ENCODE peak calls at places on chromosomes 12 and 14, in eight cellular contexts. S is mesendoderm; L is activated CD8-positive, alpha-beta T cell treated with anti-CD3 and anti-CD28 coated beads, Interleukin-2, amount 10 ng/mL, durations not matched to agents 7 days and 5 days; P is stimulated activated CD4-positive, alpha-beta T cell treated with anti-CD3 and anti-CD28 coated beads, Interleukin-15, amount 100 ng/mL, for 1 hour; K is left ventricle myocardium superior; Y is substantia nigra; H is H4; F is AG04450. J is an unnamed sample.

GRCh38 chr12:69161835-69162234 is 77.5 kb upstream of the CPSF6 start:
- DNase-seq in K (no peak), F (no peak), Y (no peak), H (no peak), L (peak; percentile 60), P (no peak), S (no peak), J (peak; percentile 12)

GRCh38 chr12:32110417-32110816 is 3.8 kb downstream of the BICD1 start:
- DNase-seq in K (no peak), H (no peak), Y (no peak), S (no peak), P (no peak), L (no peak), F (no peak), J (no peak)

GRCh38 chr12:22050078-22050477 is 4.1 kb downstream of the CMAS start:
- DNase-seq in Y (no peak), L (no peak), K (no peak), S (no peak), F (no peak), P (no peak), H (no peak), J (no peak)

GRCh38 chr12:95820096-95820703 is 29.6 kb upstream of the NTN4 start:
- DNase-seq in P (no peak), Y (no peak), H (peak; percentile 47), F (peak; percentile 23), S (peak; percentile 33), L (no peak), K (no peak), J (peak; percentile 67)

GRCh38 chr14:96989293-96989692 is 192.1 kb downstream of the VRK1 start:
- DNase-seq in L (no peak), P (no peak), K (no peak), Y (peak; percentile 35), F (no peak), S (no peak), H (no peak), J (no peak)

GRCh38 chr12:12872139-12872933 is 19.0 kb upstream of the GPRC5A start:
- DNase-seq in Y (no peak), S (peak; percentile 68), L (no peak), P (no peak), F (no peak), H (no peak), K (no peak), J (no peak)

GRCh38 chr14:72560331-72560730 is 333.6 kb downstream of the DPF3 start:
- DNase-seq in P (no peak), F (no peak), L (no peak), Y (no peak), S (peak; percentile 63), K (peak; percentile 56), H (no peak), J (peak; percentile 46)

GRCh38 chr12:21983102-21983501 is 41.9 kb upstream of the ABCC9 start:
- DNase-seq in P (no peak), K (no peak), L (no peak), Y (no peak), S (no peak), H (no peak), F (no peak), J (no peak)

GRCh38 chr12:69007166-69007857 is 74.3 kb upstream of the CPM start:
- DNase-seq in S (no peak), F (peak; percentile 88), L (no peak), P (no peak), K (no peak), Y (no peak), H (peak; percentile 59), J (peak; percentile 90)

GRCh38 chr12:3574986-3575385 is 84.0 kb downstream of the PRMT8 start:
- DNase-seq in Y (no peak), S (no peak), P (no peak), L (no peak), K (no peak), F (no peak), H (no peak), J (no peak)

GRCh38 chr14:89025581-89026236 is 201.3 kb downstream of the TTC8 start:
- DNase-seq in F (no peak), K (peak; percentile 32), L (no peak), S (no peak), H (no peak), P (no peak), Y (no peak), J (no peak)

GRCh38 chr14:33534636-33535035 is 416.2 kb downstream of the EGLN3 start:
- DNase-seq in S (no peak), Y (no peak), P (no peak), L (no peak), K (no peak), F (no peak), H (no peak), J (no peak)

GRCh38 chr12:40342010-40342409 is 117.2 kb downstream of the LRRK2 start:
- DNase-seq in F (no peak), P (no peak), L (no peak), Y (no peak), H (no peak), S (no peak), K (no peak), J (no peak)

GRCh38 chr14:25833341-25834121 is 764.3 kb downstream of the NOVA1 start:
- DNase-seq in F (no peak), L (no peak), K (no peak), S (peak; percentile 66), H (peak; percentile 25), Y (peak; percentile 36), P (no peak), J (no peak)

GRCh38 chr14:63922696-63923421 is 70.1 kb downstream of the SYNE2 start:
- DNase-seq in H (peak; percentile 76), F (no peak), L (no peak), Y (no peak), P (no peak), S (no peak), K (no peak), J (no peak)

GRCh38 chr12:94962680-94963079 is 40.8 kb downstream of the NDUFA12 start:
- DNase-seq in S (no peak), P (no peak), F (no peak), Y (no peak), H (no peak), K (no peak), L (no peak), J (no peak)

GRCh38 chr14:74425525-74426201 is 347 bp downstream of the SYNDIG1L start:
- DNase-seq in H (no peak), P (peak; percentile 50), F (no peak), S (peak; percentile 52), K (peak; percentile 70), L (peak; percentile 70), Y (no peak), J (peak; percentile 22)

GRCh38 chr14:71588576-71589215 is 343.5 kb upstream of the RGS6 start:
- DNase-seq in Y (no peak), L (no peak), P (no peak), S (no peak), F (no peak), K (no peak), H (no peak), J (peak; percentile 78)